ENCODE peak calls at places on chromosomes 12 and 14, in ten cellular contexts. P, Q, N, F, R, B, K, C, Z and O are unnamed samples.

GRCh38 chr12:20058068-20058467 is 310.3 kb upstream of the PDE3A start:
- DNase-seq in P (no peak), Q (no peak), N (no peak), F (no peak), R (no peak), B (no peak), K (no peak), C (no peak), Z (no peak), O (no peak)

GRCh38 chr14:56816575-56817391 is 6.5 kb upstream of the OTX2 start:
- DNase-seq in P (no peak), Q (no peak), N (no peak), F (no peak), R (no peak), B (no peak), K (no peak), C (no peak), Z (no peak), O (no peak)

GRCh38 chr12:12333407-12333831 is 16.6 kb downstream of the MANSC1 start:
- DNase-seq in P (no peak), Q (no peak), N (no peak), F (peak), R (no peak), B (no peak), K (no peak), C (no peak), Z (no peak), O (peak)

GRCh38 chr14:91128699-91129098 is 14.8 kb downstream of the DGLUCY start:
- DNase-seq in P (no peak), Q (no peak), N (no peak), F (no peak), R (no peak), B (no peak), K (no peak), C (no peak), Z (no peak), O (no peak)

GRCh38 chr12:509494-509893 is 49.8 kb downstream of the B4GALNT3 start:
- DNase-seq in P (no peak), Q (peak), N (no peak), F (peak), R (no peak), B (no peak), K (no peak), C (no peak), Z (no peak), O (no peak)

GRCh38 chr12:16389594-16389993 is 42.1 kb downstream of the MGST1 start:
- DNase-seq in P (no peak), Q (peak), N (no peak), F (no peak), R (peak), B (no peak), K (no peak), C (no peak), Z (no peak), O (peak)

GRCh38 chr12:27984275-27984674 is 11.7 kb upstream of the PTHLH start:
- DNase-seq in P (no peak), Q (peak), N (no peak), F (peak), R (no peak), B (no peak), K (no peak), C (no peak), Z (peak), O (no peak)

GRCh38 chr14:56273151-56273550 is 154.9 kb downstream of the PELI2 start:
- DNase-seq in P (no peak), Q (peak), N (no peak), F (no peak), R (no peak), B (no peak), K (no peak), C (no peak), Z (no peak), O (no peak)

GRCh38 chr12:18411453-18411852 is 150.1 kb downstream of the PIK3C2G start:
- DNase-seq in P (no peak), Q (no peak), N (no peak), F (no peak), R (no peak), B (no peak), K (no peak), C (no peak), Z (no peak), O (no peak)

GRCh38 chr12:47818382-47818700 is 1.4 kb downstream of the HDAC7 start:
- DNase-seq in P (no peak), Q (peak), N (no peak), F (no peak), R (no peak), B (no peak), K (no peak), C (no peak), Z (no peak), O (no peak)

GRCh38 chr14:77505031-77505430 is 6.4 kb upstream of the ISM2 start:
- DNase-seq in P (no peak), Q (no peak), N (no peak), F (no peak), R (no peak), B (no peak), K (no peak), C (no peak), Z (no peak), O (no peak)

GRCh38 chr12:54082402-54082892 is 28.8 kb downstream of the HOXC4 start:
- DNase-seq in P (no peak), Q (peak), N (no peak), F (no peak), R (no peak), B (peak), K (no peak), C (no peak), Z (no peak), O (peak)

GRCh38 chr14:91883770-91884169 is 16.4 kb upstream of the TC2N start:
- DNase-seq in P (no peak), Q (peak), N (no peak), F (no peak), R (no peak), B (no peak), K (peak), C (no peak), Z (no peak), O (peak)

GRCh38 chr14:102095871-102096568 is 9.2 kb upstream of the HSP90AA1 start:
- DNase-seq in P (no peak), Q (no peak), N (no peak), F (no peak), R (no peak), B (no peak), K (no peak), C (no peak), Z (no peak), O (no peak)

GRCh38 chr14:96037891-96038557 is 1.1 kb upstream of the C14orf132 start:
- DNase-seq in P (no peak), Q (peak), N (peak), F (no peak), R (no peak), B (no peak), K (peak), C (peak), Z (peak), O (peak)

GRCh38 chr14:93974833-93975232 is 1.5 kb downstream of the ASB2 start:
- DNase-seq in P (no peak), Q (no peak), N (no peak), F (no peak), R (no peak), B (no peak), K (peak), C (no peak), Z (no peak), O (no peak)
- H3K4me3 ChIP-seq in P (no peak), Q (no peak), N (no peak), F (no peak), R (no peak), B (peak), K (peak), C (no peak), Z (no peak), O (peak)

GRCh38 chr12:52160200-52160599 is 31.6 kb downstream of the KRT80 start:
- DNase-seq in P (no peak), Q (no peak), N (no peak), F (no peak), R (no peak), B (no peak), K (no peak), C (no peak), Z (no peak), O (no peak)
- H3K4me3 ChIP-seq in P (no peak), Q (no peak), N (no peak), F (no peak), R (no peak), B (no peak), K (no peak), C (no peak), Z (no peak), O (no peak)

DNA sequence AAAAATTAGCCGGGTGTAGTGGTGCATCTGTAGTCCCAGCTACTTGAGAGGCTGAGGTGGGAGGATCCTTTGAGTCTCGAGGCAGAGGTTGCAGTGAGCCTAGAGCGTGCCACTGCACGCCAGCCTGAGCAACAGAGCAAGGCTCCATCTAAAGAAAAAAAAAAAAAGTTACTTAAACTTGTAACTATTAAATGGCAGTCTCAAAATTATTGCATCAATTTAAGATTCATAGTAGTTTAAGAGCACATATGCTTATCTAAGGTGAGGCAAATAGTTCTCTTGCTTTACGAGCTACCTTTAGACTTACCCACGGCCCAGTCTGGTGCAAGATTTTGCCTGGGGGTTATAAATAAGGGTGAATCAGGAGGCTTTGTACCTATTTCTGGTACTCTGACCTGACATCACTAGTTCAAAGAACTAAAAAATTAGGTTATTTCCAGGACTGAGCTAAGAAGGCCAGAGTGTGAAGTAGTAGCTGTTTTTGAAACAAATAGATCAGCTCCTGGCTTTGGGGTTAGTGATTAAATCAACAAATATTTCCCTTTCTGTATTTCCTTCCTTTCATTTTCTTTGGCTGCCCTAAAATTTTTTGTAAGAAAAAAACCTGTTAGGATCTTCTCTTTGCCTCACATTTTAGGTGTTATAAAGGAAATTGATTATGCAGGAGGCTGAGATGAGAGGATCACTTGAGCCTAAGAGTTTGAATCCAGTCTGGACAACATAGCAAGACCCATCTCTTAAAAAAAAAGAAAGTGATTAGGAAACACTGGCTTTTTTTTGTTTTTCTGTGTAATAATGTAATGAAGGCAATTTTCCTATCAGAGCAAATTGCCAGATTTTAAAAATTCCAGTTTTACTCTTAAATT is 3.6 kb downstream of the MGAT2 start:
- DNase-seq in P (no peak), Q (peak), N (no peak), F (peak), R (no peak), B (no peak), K (no peak), C (no peak), Z (no peak), O (no peak)
- H3K4me3 ChIP-seq in P (no peak), Q (peak), N (no peak), F (peak), R (peak), B (no peak), K (no peak), C (no peak), Z (no peak), O (no peak)

GRCh38 chr14:69571879-69572633 is 2.6 kb downstream of the CCDC177 start:
- DNase-seq in P (no peak), Q (peak), N (peak), F (no peak), R (peak), B (peak), K (no peak), C (no peak), Z (peak), O (no peak)
- H3K4me3 ChIP-seq in P (peak), Q (peak), N (peak), F (no peak), R (peak), B (peak), K (peak), C (no peak), Z (peak), O (peak)